ENCODE peak calls at places on chromosome 11, in ten cellular contexts. One of them, this sample, is unnamed.

GRCh38 chr11:118156531-118157185 is 4.0 kb upstream of the SCN4B start:
- DNase-seq in suprapubic skin: no peak
- DNase-seq in IMR-90: no peak
- DNase-seq in tibial nerve: no peak
- DNase-seq in cardiac fibroblast: no peak
- DNase-seq in CD8-positive, alpha-beta T cell: peak
- DNase-seq in thoracic aorta: no peak
- DNase-seq in WERI-Rb-1: peak
- DNase-seq in lower lobe of right lung: no peak
- DNase-seq in epithelial cell of esophagus: no peak
- DNase-seq in this sample: no peak

GRCh38 chr11:121703166-121703565 is 250.4 kb upstream of the SORL1-AS1 start:
- DNase-seq in suprapubic skin: no peak
- DNase-seq in tibial nerve: no peak
- DNase-seq in lower lobe of right lung: no peak
- DNase-seq in CD8-positive, alpha-beta T cell: no peak
- DNase-seq in cardiac fibroblast: no peak
- DNase-seq in WERI-Rb-1: no peak
- DNase-seq in thoracic aorta: no peak
- DNase-seq in epithelial cell of esophagus: no peak
- DNase-seq in IMR-90: no peak
- DNase-seq in this sample: no peak

GRCh38 chr11:70467196-70468085 is 69.1 kb downstream of the CTTN start:
- DNase-seq in thoracic aorta: peak
- DNase-seq in IMR-90: peak
- DNase-seq in epithelial cell of esophagus: peak
- DNase-seq in cardiac fibroblast: peak
- DNase-seq in CD8-positive, alpha-beta T cell: no peak
- DNase-seq in suprapubic skin: no peak
- DNase-seq in WERI-Rb-1: peak
- DNase-seq in tibial nerve: peak
- DNase-seq in lower lobe of right lung: peak
- DNase-seq in this sample: peak

GRCh38 chr11:12246169-12246568 is 131.2 kb upstream of the PARVA start:
- DNase-seq in lower lobe of right lung: no peak
- DNase-seq in WERI-Rb-1: no peak
- DNase-seq in thoracic aorta: no peak
- DNase-seq in cardiac fibroblast: no peak
- DNase-seq in CD8-positive, alpha-beta T cell: no peak
- DNase-seq in tibial nerve: no peak
- DNase-seq in suprapubic skin: no peak
- DNase-seq in IMR-90: no peak
- DNase-seq in epithelial cell of esophagus: no peak
- DNase-seq in this sample: no peak

GRCh38 chr11:101478587-101479375 is 105.0 kb downstream of the TRPC6 start:
- DNase-seq in CD8-positive, alpha-beta T cell: no peak
- DNase-seq in IMR-90: no peak
- DNase-seq in lower lobe of right lung: peak
- DNase-seq in cardiac fibroblast: no peak
- DNase-seq in suprapubic skin: no peak
- DNase-seq in tibial nerve: no peak
- DNase-seq in epithelial cell of esophagus: peak
- DNase-seq in thoracic aorta: no peak
- DNase-seq in WERI-Rb-1: peak
- DNase-seq in this sample: no peak

GRCh38 chr11:99682171-99682570 is 661.4 kb downstream of the CNTN5 start:
- DNase-seq in IMR-90: no peak
- DNase-seq in CD8-positive, alpha-beta T cell: no peak
- DNase-seq in lower lobe of right lung: no peak
- DNase-seq in suprapubic skin: no peak
- DNase-seq in tibial nerve: no peak
- DNase-seq in epithelial cell of esophagus: no peak
- DNase-seq in thoracic aorta: no peak
- DNase-seq in cardiac fibroblast: no peak
- DNase-seq in WERI-Rb-1: no peak
- DNase-seq in this sample: no peak

GRCh38 chr11:78876686-78877085 is 302.0 kb upstream of the NARS2 start:
- DNase-seq in lower lobe of right lung: no peak
- DNase-seq in suprapubic skin: no peak
- DNase-seq in IMR-90: no peak
- DNase-seq in tibial nerve: no peak
- DNase-seq in thoracic aorta: no peak
- DNase-seq in cardiac fibroblast: no peak
- DNase-seq in WERI-Rb-1: no peak
- DNase-seq in epithelial cell of esophagus: peak
- DNase-seq in CD8-positive, alpha-beta T cell: no peak
- DNase-seq in this sample: no peak

GRCh38 chr11:118691926-118692830 is 12.7 kb upstream of the TREH start:
- DNase-seq in CD8-positive, alpha-beta T cell: peak
- DNase-seq in tibial nerve: no peak
- DNase-seq in suprapubic skin: no peak
- DNase-seq in IMR-90: peak
- DNase-seq in WERI-Rb-1: no peak
- DNase-seq in epithelial cell of esophagus: peak
- DNase-seq in thoracic aorta: no peak
- DNase-seq in cardiac fibroblast: peak
- DNase-seq in lower lobe of right lung: no peak
- DNase-seq in this sample: no peak

GRCh38 chr11:121482231-121483129 is 29.7 kb upstream of the SORL1-AS1 start:
- DNase-seq in thoracic aorta: no peak
- DNase-seq in lower lobe of right lung: no peak
- DNase-seq in epithelial cell of esophagus: peak
- DNase-seq in CD8-positive, alpha-beta T cell: peak
- DNase-seq in suprapubic skin: no peak
- DNase-seq in cardiac fibroblast: peak
- DNase-seq in WERI-Rb-1: no peak
- DNase-seq in IMR-90: no peak
- DNase-seq in tibial nerve: no peak
- DNase-seq in this sample: no peak

GRCh38 chr11:103007521-103007920 is 52.0 kb upstream of the MMP13 start:
- DNase-seq in thoracic aorta: no peak
- DNase-seq in suprapubic skin: no peak
- DNase-seq in epithelial cell of esophagus: peak
- DNase-seq in tibial nerve: no peak
- DNase-seq in lower lobe of right lung: no peak
- DNase-seq in IMR-90: peak
- DNase-seq in WERI-Rb-1: no peak
- DNase-seq in cardiac fibroblast: no peak
- DNase-seq in CD8-positive, alpha-beta T cell: no peak
- DNase-seq in this sample: no peak

GRCh38 chr11:1060410-1060809 is 14.3 kb upstream of the MUC2 start:
- DNase-seq in thoracic aorta: no peak
- DNase-seq in IMR-90: no peak
- DNase-seq in epithelial cell of esophagus: no peak
- DNase-seq in CD8-positive, alpha-beta T cell: no peak
- DNase-seq in tibial nerve: no peak
- DNase-seq in cardiac fibroblast: no peak
- DNase-seq in lower lobe of right lung: no peak
- DNase-seq in suprapubic skin: no peak
- DNase-seq in WERI-Rb-1: no peak
- DNase-seq in this sample: no peak

GRCh38 chr11:26580929-26581328 is 8.9 kb upstream of the MUC15 start:
- DNase-seq in thoracic aorta: no peak
- DNase-seq in suprapubic skin: no peak
- DNase-seq in cardiac fibroblast: peak
- DNase-seq in epithelial cell of esophagus: peak
- DNase-seq in IMR-90: no peak
- DNase-seq in CD8-positive, alpha-beta T cell: no peak
- DNase-seq in WERI-Rb-1: no peak
- DNase-seq in lower lobe of right lung: no peak
- DNase-seq in tibial nerve: no peak
- DNase-seq in this sample: no peak

GRCh38 chr11:91921974-91922373 is 302.6 kb upstream of the FAT3 start:
- DNase-seq in suprapubic skin: no peak
- DNase-seq in tibial nerve: no peak
- DNase-seq in thoracic aorta: no peak
- DNase-seq in cardiac fibroblast: no peak
- DNase-seq in WERI-Rb-1: no peak
- DNase-seq in epithelial cell of esophagus: peak
- DNase-seq in lower lobe of right lung: no peak
- DNase-seq in IMR-90: no peak
- DNase-seq in CD8-positive, alpha-beta T cell: no peak
- DNase-seq in this sample: no peak

GRCh38 chr11:95138448-95138847 is 48.8 kb downstream of the ENDOD1 start:
- DNase-seq in cardiac fibroblast: peak
- DNase-seq in CD8-positive, alpha-beta T cell: no peak
- DNase-seq in lower lobe of right lung: no peak
- DNase-seq in thoracic aorta: no peak
- DNase-seq in tibial nerve: no peak
- DNase-seq in suprapubic skin: no peak
- DNase-seq in IMR-90: no peak
- DNase-seq in epithelial cell of esophagus: peak
- DNase-seq in WERI-Rb-1: no peak
- DNase-seq in this sample: no peak
- TF ChIP-seq CTCF in cardiac fibroblast: peak
- TF ChIP-seq CTCF in CD8-positive, alpha-beta T cell: no peak
- TF ChIP-seq CTCF in lower lobe of right lung: no peak
- TF ChIP-seq CTCF in thoracic aorta: no peak
- TF ChIP-seq CTCF in tibial nerve: peak
- TF ChIP-seq CTCF in suprapubic skin: no peak
- TF ChIP-seq CTCF in IMR-90: peak
- TF ChIP-seq CTCF in epithelial cell of esophagus: no peak
- TF ChIP-seq CTCF in WERI-Rb-1: peak
- TF ChIP-seq CTCF in this sample: no peak

DNA sequence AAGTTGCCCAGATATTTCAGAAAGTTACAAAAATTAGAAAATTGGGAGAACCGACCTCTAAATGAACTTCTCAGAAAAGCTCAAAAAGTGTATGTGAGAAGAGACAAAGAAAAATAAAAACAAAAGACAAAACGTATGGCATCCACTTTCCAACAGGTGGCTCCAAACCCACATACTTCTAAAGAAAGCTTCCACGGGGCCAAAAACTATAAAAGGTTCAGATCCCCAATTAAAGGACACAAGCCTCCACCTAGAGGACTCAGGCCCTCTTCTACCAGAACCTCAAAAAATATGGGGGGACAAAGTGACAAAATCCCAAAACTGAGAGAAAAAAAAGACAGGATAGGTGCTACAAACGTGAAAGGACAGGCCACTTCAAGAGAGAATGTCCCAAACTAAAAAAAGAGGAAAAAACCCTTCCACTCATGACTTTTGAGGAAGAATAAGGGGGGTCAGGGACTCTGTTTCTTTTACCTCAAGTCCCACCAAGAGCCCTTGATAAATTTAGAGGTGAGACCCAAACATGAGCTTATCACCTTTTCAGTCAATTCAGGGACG is 8.8 kb downstream of the SCGB2A1 start:
- DNase-seq in tibial nerve: no peak
- DNase-seq in suprapubic skin: no peak
- DNase-seq in lower lobe of right lung: no peak
- DNase-seq in CD8-positive, alpha-beta T cell: no peak
- DNase-seq in epithelial cell of esophagus: peak
- DNase-seq in WERI-Rb-1: no peak
- DNase-seq in thoracic aorta: no peak
- DNase-seq in IMR-90: no peak
- DNase-seq in cardiac fibroblast: peak
- DNase-seq in this sample: no peak
- TF ChIP-seq CTCF in tibial nerve: no peak
- TF ChIP-seq CTCF in suprapubic skin: no peak
- TF ChIP-seq CTCF in lower lobe of right lung: peak
- TF ChIP-seq CTCF in CD8-positive, alpha-beta T cell: peak
- TF ChIP-seq CTCF in epithelial cell of esophagus: peak
- TF ChIP-seq CTCF in WERI-Rb-1: peak
- TF ChIP-seq CTCF in thoracic aorta: no peak
- TF ChIP-seq CTCF in IMR-90: peak
- TF ChIP-seq CTCF in cardiac fibroblast: peak
- TF ChIP-seq CTCF in this sample: peak

GRCh38 chr11:63974259-63975143 is at the start of gene COX8A:
- DNase-seq in tibial nerve: peak
- DNase-seq in thoracic aorta: peak
- DNase-seq in cardiac fibroblast: peak
- DNase-seq in IMR-90: peak
- DNase-seq in suprapubic skin: peak
- DNase-seq in lower lobe of right lung: peak
- DNase-seq in WERI-Rb-1: peak
- DNase-seq in CD8-positive, alpha-beta T cell: peak
- DNase-seq in epithelial cell of esophagus: peak
- DNase-seq in this sample: peak
- TF ChIP-seq CTCF in tibial nerve: no peak
- TF ChIP-seq CTCF in thoracic aorta: no peak
- TF ChIP-seq CTCF in cardiac fibroblast: no peak
- TF ChIP-seq CTCF in IMR-90: peak
- TF ChIP-seq CTCF in suprapubic skin: no peak
- TF ChIP-seq CTCF in lower lobe of right lung: peak
- TF ChIP-seq CTCF in WERI-Rb-1: no peak
- TF ChIP-seq CTCF in CD8-positive, alpha-beta T cell: no peak
- TF ChIP-seq CTCF in epithelial cell of esophagus: peak
- TF ChIP-seq CTCF in this sample: no peak

GRCh38 chr11:5548440-5548839 is at the start of gene OR52H1:
- DNase-seq in WERI-Rb-1: no peak
- DNase-seq in suprapubic skin: no peak
- DNase-seq in epithelial cell of esophagus: no peak
- DNase-seq in IMR-90: no peak
- DNase-seq in tibial nerve: no peak
- DNase-seq in CD8-positive, alpha-beta T cell: no peak
- DNase-seq in cardiac fibroblast: no peak
- DNase-seq in lower lobe of right lung: no peak
- DNase-seq in thoracic aorta: no peak
- DNase-seq in this sample: no peak

GRCh38 chr11:5547982-5548381 is 358 bp downstream of the OR52H1 start:
- DNase-seq in CD8-positive, alpha-beta T cell: no peak
- DNase-seq in WERI-Rb-1: no peak
- DNase-seq in thoracic aorta: no peak
- DNase-seq in suprapubic skin: no peak
- DNase-seq in epithelial cell of esophagus: no peak
- DNase-seq in lower lobe of right lung: no peak
- DNase-seq in cardiac fibroblast: no peak
- DNase-seq in tibial nerve: no peak
- DNase-seq in IMR-90: no peak
- DNase-seq in this sample: no peak

GRCh38 chr11:5556596-5557188 is 8.4 kb upstream of the OR52H1 start:
- DNase-seq in cardiac fibroblast: no peak
- DNase-seq in thoracic aorta: no peak
- DNase-seq in suprapubic skin: no peak
- DNase-seq in WERI-Rb-1: no peak
- DNase-seq in epithelial cell of esophagus: no peak
- DNase-seq in tibial nerve: no peak
- DNase-seq in IMR-90: no peak
- DNase-seq in lower lobe of right lung: no peak
- DNase-seq in CD8-positive, alpha-beta T cell: no peak
- DNase-seq in this sample: no peak

GRCh38 chr11:5550440-5551095 is 2.2 kb upstream of the OR52H1 start:
- DNase-seq in lower lobe of right lung: no peak
- DNase-seq in CD8-positive, alpha-beta T cell: no peak
- DNase-seq in thoracic aorta: no peak
- DNase-seq in epithelial cell of esophagus: peak
- DNase-seq in IMR-90: peak
- DNase-seq in WERI-Rb-1: no peak
- DNase-seq in suprapubic skin: no peak
- DNase-seq in cardiac fibroblast: peak
- DNase-seq in tibial nerve: no peak
- DNase-seq in this sample: no peak

DNA sequence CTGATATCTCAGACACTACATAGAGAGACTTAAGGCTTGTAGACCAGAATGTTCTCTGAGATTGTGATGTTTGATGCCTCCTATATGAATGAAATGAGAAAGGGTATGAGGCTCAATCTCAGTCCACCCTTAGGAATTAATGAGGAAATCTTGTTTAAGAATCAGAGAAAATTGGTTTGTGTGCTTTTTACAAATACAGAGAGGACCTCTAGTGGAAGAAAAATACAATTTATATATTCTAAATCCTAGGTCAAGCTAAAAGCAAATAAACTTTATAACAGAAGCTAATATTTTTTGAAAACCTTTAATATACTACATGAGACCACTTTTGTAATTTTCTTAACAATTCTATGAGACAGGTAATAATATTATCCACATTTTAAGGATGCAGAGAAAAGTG is 5.0 kb upstream of the OR52H1 start:
- DNase-seq in suprapubic skin: no peak
- DNase-seq in lower lobe of right lung: no peak
- DNase-seq in thoracic aorta: no peak
- DNase-seq in epithelial cell of esophagus: no peak
- DNase-seq in WERI-Rb-1: no peak
- DNase-seq in tibial nerve: no peak
- DNase-seq in CD8-positive, alpha-beta T cell: no peak
- DNase-seq in IMR-90: peak
- DNase-seq in cardiac fibroblast: no peak
- DNase-seq in this sample: no peak
- TF ChIP-seq CTCF in suprapubic skin: no peak
- TF ChIP-seq CTCF in lower lobe of right lung: no peak
- TF ChIP-seq CTCF in thoracic aorta: no peak
- TF ChIP-seq CTCF in epithelial cell of esophagus: no peak
- TF ChIP-seq CTCF in WERI-Rb-1: no peak
- TF ChIP-seq CTCF in tibial nerve: no peak
- TF ChIP-seq CTCF in CD8-positive, alpha-beta T cell: no peak
- TF ChIP-seq CTCF in IMR-90: peak
- TF ChIP-seq CTCF in cardiac fibroblast: peak
- TF ChIP-seq CTCF in this sample: no peak

This sample was measured in endothelial cell.